ENCODE peak calls at places on chromosomes 1 and 21, in five cellular contexts. W is activated CD8-positive, alpha-beta T cell treated with anti-CD3 and anti-CD28 coated beads for 36 hours; V is GM20000; N is lower leg skin; H is MM.1S. J is an unnamed sample.

GRCh38 chr1:182128502-182128901 is 67.0 kb upstream of the ZNF648 start:
- DNase-seq in V (no peak), W (no peak), H (no peak), N (no peak), J (no peak)

GRCh38 chr1:48109390-48110009 is 112.3 kb upstream of the TRABD2B start:
- DNase-seq in V (peak; percentile 31), H (peak; percentile 43), W (no peak), N (no peak), J (no peak)

GRCh38 chr1:214312530-214313051 is 31.6 kb downstream of the SMYD2 start:
- DNase-seq in H (no peak), W (no peak), V (no peak), N (peak; percentile 52), J (no peak)

GRCh38 chr1:6075747-6076146 is 30.1 kb downstream of the KCNAB2 start:
- DNase-seq in W (no peak), N (no peak), H (no peak), V (no peak), J (no peak)

GRCh38 chr21:18138507-18138906 is 106.1 kb upstream of the CHODL start:
- DNase-seq in N (no peak), W (no peak), V (no peak), H (no peak), J (no peak)

GRCh38 chr1:59601811-59602210 is 212.9 kb upstream of the HOOK1 start:
- DNase-seq in H (no peak), W (no peak), V (no peak), N (no peak), J (no peak)

GRCh38 chr1:29171521-29171920 is 10.2 kb downstream of the SRSF4 start:
- DNase-seq in H (no peak), W (no peak), V (no peak), N (no peak), J (no peak)

GRCh38 chr1:151593651-151594625 is 17.9 kb upstream of the SNX27 start:
- DNase-seq in V (peak; percentile 89), W (peak; percentile 94), H (peak; percentile 93), N (peak; percentile 94), J (peak; percentile 68)

GRCh38 chr1:905811-906531 is 17.8 kb upstream of the SAMD11 start:
- DNase-seq in H (no peak), V (peak; percentile 37), W (no peak), N (peak; percentile 83), J (peak; percentile 15)

GRCh38 chr1:204746838-204747442 is 61.4 kb upstream of the LRRN2 start:
- DNase-seq in N (peak; percentile 79), W (peak; percentile 68), H (peak; percentile 76), V (peak; percentile 68), J (peak; percentile 37)

GRCh38 chr1:206447079-206447780 is 23.0 kb upstream of the IKBKE start:
- DNase-seq in H (no peak), N (no peak), W (no peak), V (no peak), J (no peak)

GRCh38 chr1:66532798-66533783 is 862 bp upstream of the SGIP1 start:
- DNase-seq in V (no peak), W (peak; percentile 28), H (no peak), N (peak; percentile 86), J (no peak)

GRCh38 chr1:156623946-156624813 is 5.0 kb downstream of the HAPLN2 start:
- DNase-seq in V (peak; percentile 72), W (peak; percentile 58), N (peak; percentile 89), H (peak; percentile 34), J (no peak)

GRCh38 chr1:156627313-156627880 is 8.2 kb downstream of the HAPLN2 start:
- DNase-seq in V (peak; percentile 62), H (peak; percentile 78), N (no peak), W (peak; percentile 60), J (no peak)

GRCh38 chr1:156626079-156626438 is 6.8 kb downstream of the HAPLN2 start:
- DNase-seq in N (no peak), V (no peak), H (no peak), W (no peak), J (no peak)

GRCh38 chr1:156624814-156625435 is 5.7 kb downstream of the HAPLN2 start:
- DNase-seq in V (no peak), H (no peak), W (no peak), N (no peak), J (no peak)

GRCh38 chr1:156625436-156626078 is 6.3 kb downstream of the HAPLN2 start:
- DNase-seq in H (peak; percentile 66), V (peak; percentile 75), N (peak; percentile 90), W (peak; percentile 74), J (peak; percentile 67)
- TF ChIP-seq CTCF in H (peak; percentile 94), V (peak; percentile 64), N (peak; percentile 43), W (peak; percentile 96), J (peak; percentile 91)

GRCh38 chr21:27581168-27581567 is 614.3 kb upstream of the ADAMTS5 start:
- DNase-seq in W (no peak), N (no peak), H (no peak), V (no peak), J (no peak)
- TF ChIP-seq CTCF in W (no peak), N (no peak), H (no peak), V (no peak), J (no peak)

GRCh38 chr1:13762642-13763041 is 62.7 kb downstream of the PRDM2 start:
- DNase-seq in W (no peak), V (no peak), N (no peak), H (no peak), J (no peak)

GRCh38 chr1:13761883-13762282 is 61.9 kb downstream of the PRDM2 start:
- DNase-seq in W (no peak), H (no peak), N (no peak), V (no peak), J (no peak)

GRCh38 chr1:13759072-13759471 is 59.1 kb downstream of the PRDM2 start:
- DNase-seq in N (no peak), W (no peak), H (no peak), V (no peak), J (no peak)

GRCh38 chr1:13760340-13760739 is 60.4 kb downstream of the PRDM2 start:
- DNase-seq in V (no peak), N (no peak), W (no peak), H (no peak), J (no peak)

DNA sequence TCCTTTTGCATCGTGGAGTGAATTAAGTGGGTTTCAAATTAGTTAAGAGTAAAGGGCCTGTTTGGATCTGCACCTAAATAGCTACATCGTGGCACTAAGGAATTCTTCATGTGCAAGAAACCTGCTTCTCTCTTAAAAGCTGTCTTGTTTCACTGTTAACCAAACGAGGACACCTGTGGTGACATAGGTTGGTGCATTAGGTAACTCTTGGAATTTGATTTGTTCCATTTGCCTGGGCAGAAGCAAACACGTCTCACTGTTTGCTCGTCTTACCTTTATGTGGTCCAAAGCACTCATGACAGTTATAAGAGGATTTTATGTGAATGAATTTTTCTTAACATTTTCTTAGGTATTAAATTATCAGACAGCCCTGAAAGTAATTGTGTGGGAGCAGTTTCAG is 60.9 kb downstream of the PRDM2 start:
- DNase-seq in W (no peak), H (no peak), N (no peak), V (no peak), J (no peak)
- TF ChIP-seq CTCF in W (no peak), H (no peak), N (no peak), V (no peak), J (no peak)

DNA sequence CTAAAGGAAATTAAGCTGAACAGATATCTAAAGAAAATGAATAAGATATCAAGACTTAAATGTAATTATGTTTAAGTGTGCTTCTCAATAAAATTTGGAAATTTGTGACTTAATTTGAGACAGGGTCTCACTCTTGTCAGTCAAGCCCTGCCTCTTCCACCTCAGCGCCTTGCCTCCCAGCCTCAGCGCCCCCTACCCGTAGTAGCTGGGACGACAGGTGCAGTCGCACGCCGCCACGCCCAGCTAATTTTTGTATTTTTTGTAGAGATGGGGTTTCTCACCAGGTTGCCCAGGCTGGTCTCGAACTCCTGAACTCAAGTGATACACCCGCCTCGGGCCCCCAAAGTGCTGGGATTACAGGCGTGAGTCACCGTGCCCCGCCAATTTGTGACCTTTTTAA is 117.0 kb downstream of the CLEC20A start:
- DNase-seq in W (peak; percentile 8), H (no peak), N (no peak), V (no peak), J (no peak)
- TF ChIP-seq CTCF in W (peak; percentile 34), H (no peak), N (no peak), V (no peak), J (no peak)

DNA sequence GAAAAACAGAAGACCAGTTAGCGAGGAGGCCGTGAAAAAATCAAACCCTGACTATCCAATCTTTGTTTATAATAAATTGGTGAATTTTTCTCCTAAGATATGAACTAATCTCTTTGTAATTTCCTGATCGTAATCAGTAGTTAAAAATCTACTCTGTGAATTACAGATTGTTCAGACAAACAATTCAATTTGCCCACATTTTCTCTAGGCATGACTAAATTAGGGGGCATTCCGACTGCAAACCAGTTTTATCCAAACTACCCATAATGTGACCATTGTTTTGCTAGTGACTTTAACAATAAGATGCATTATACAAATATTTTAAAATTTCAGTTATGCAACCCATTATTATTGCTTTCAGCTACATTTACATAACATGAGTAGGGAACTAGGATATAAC is 546.9 kb upstream of the ADAMTS5 start:
- DNase-seq in V (no peak), N (no peak), H (no peak), W (no peak), J (no peak)
- TF ChIP-seq CTCF in V (no peak), N (no peak), H (no peak), W (no peak), J (no peak)

GRCh38 chr1:52904590-52905375 is 16.8 kb downstream of the ECHDC2 start:
- DNase-seq in N (no peak), H (no peak), V (peak; percentile 65), W (peak; percentile 67), J (no peak)
- TF ChIP-seq CTCF in N (no peak), H (peak; percentile 43), V (peak; percentile 3), W (peak; percentile 57), J (no peak)